ENCODE peak calls at places on chromosomes 6 and 20, in four cellular contexts. Z is tibial artery, B is breast epithelium, X is cardiac muscle cell. I is an unnamed sample. For H3K9me3, the result is how much of the 10 kb centered on the place peaks cover.

GRCh38 chr6:152309648-152310047 is 327.5 kb downstream of the SYNE1 start:
- DNase-seq in Z (no peak), B (no peak), X (no peak), I (no peak)

GRCh38 chr6:152318278-152318677 is 318.9 kb downstream of the SYNE1 start:
- DNase-seq in Z (no peak), B (no peak), X (peak), I (no peak)

GRCh38 chr20:44544178-44544719 is 22.4 kb upstream of the SERINC3 start:
- DNase-seq in Z (no peak), B (no peak), X (no peak), I (no peak)

GRCh38 chr6:11279213-11279780 is 46.8 kb upstream of the NEDD9 start:
- DNase-seq in Z (peak), B (no peak), X (peak), I (no peak)

GRCh38 chr20:47675190-47676142 is 109.8 kb downstream of the SULF2 start:
- DNase-seq in Z (no peak), B (no peak), X (no peak), I (no peak)

GRCh38 chr6:106556368-106556960 is 72.8 kb downstream of the RTN4IP1 start:
- DNase-seq in Z (no peak), B (no peak), X (peak), I (no peak)

GRCh38 chr20:11352041-11352440 is 565.7 kb upstream of the BTBD3 start:
- DNase-seq in Z (no peak), B (no peak), X (no peak), I (no peak)

GRCh38 chr6:14278436-14278835 is 160.9 kb downstream of the CD83 start:
- DNase-seq in Z (no peak), B (no peak), X (no peak), I (no peak)

GRCh38 chr6:7721654-7722053 is 4.2 kb upstream of the BMP6 start:
- DNase-seq in Z (no peak), B (no peak), X (peak), I (no peak)

GRCh38 chr20:45303586-45304463 is 2.8 kb upstream of the RBPJL start:
- DNase-seq in Z (peak), B (no peak), X (no peak), I (no peak)

DNA sequence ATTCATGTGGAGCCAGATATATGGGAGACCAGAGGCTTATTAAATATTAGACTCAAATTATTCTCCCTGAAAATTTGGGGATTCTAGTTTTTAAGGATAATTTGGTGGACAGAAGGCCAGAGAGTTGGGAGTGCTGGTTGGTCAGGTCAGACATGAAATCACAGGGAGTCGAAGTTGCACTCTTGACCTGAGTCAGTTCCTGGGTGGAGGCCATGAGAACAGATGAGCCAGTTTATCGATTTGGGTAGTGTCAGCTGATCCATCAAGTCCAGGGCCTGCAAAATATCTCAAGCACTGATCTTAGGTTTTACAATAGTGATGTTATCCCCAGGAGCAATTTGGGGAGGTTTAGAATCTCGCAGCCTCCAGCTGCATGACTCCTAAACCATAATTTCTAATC is 563.5 kb upstream of the NRSN1 start:
- DNase-seq in Z (no peak), B (no peak), X (no peak), I (no peak)
- H3K9me3 ChIP-seq in Z (under half), B (under half), X (under half), I (under half)

GRCh38 chr6:81734081-81734480 is 18.4 kb downstream of the TENT5A start:
- DNase-seq in Z (no peak), B (no peak), X (peak), I (no peak)
- TF ChIP-seq CTCF in Z (no peak), B (no peak), X (peak), I (no peak)

GRCh38 chr20:39899881-39900280 is 789.2 kb downstream of the MAFB start:
- DNase-seq in Z (no peak), B (no peak), X (no peak), I (no peak)
- H3K4me3 ChIP-seq in Z (no peak), B (no peak), X (no peak), I (no peak)

DNA sequence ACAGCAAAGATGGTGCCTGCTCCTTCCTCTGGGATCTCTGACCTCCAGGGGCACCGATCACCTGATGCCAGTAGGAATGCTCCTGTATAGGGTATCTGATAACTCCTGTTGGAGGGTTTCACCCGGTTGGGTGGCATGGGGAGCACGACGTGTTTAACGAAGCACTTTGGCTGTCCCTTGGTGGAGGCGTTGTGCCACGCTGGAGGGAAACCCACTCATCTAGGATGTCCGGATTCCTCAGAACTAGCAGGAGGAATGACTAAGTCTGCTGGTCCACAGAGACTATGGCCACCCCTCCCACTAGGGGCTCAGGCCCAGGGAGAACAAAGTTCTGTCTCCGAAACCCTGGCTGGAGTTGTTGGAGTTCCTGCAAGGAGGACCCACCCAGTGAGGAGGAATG is 1624.4 kb downstream of the GRIK2 start:
- DNase-seq in Z (no peak), B (no peak), X (no peak), I (no peak)
- H3K9me3 ChIP-seq in Z (under half), B (under half), X (under half), I (under half)

DNA sequence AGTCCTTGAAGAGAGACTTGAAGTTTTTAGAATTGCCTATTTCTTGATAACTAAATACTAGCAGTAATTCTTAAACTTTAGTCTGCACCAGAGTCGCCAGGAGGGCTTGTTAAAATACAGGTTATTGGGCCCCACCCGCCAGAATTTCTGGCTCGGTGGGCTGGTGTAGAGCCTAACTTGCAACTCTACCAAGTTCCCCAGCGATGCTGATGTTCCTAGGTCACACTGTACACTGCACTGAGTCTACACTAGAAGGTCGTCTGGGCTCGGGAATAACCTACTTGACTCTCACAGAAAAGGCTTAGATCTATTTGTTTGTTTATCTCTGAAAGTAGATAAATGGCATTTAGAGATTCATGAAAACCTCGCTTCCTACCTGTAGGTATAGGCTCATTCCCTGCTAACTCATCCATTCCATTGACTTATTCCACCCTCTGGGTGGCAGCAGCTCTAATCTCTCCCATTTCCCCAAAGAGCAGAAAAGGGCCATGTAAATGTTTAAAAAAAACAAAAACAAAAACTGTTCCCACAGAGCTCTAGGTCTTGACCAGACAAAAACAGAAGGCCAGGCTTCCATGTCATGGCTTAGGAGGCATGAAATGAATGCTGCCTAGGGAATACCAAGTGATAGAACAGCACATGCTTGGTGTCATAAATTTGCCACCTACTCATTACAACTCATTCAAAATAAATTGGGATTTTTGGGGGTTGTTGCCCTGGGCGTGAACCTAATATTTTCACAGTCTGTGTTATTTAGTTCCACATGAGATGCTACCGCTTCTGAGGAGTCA is 292.1 kb downstream of the ADGB start:
- DNase-seq in Z (no peak), B (no peak), X (no peak), I (no peak)
- TF ChIP-seq CTCF in Z (no peak), B (no peak), X (no peak), I (no peak)

GRCh38 chr6:166006593-166007301 is 160.9 kb downstream of the TBXT start:
- DNase-seq in Z (no peak), B (no peak), X (peak), I (no peak)

GRCh38 chr6:166005846-166006592 is 161.6 kb downstream of the TBXT start:
- DNase-seq in Z (peak), B (no peak), X (peak), I (no peak)

GRCh38 chr6:166003569-166003968 is 164.1 kb downstream of the TBXT start:
- DNase-seq in Z (no peak), B (no peak), X (peak), I (no peak)

GRCh38 chr6:166005401-166005845 is 162.2 kb downstream of the TBXT start:
- DNase-seq in Z (peak), B (no peak), X (peak), I (no peak)

DNA sequence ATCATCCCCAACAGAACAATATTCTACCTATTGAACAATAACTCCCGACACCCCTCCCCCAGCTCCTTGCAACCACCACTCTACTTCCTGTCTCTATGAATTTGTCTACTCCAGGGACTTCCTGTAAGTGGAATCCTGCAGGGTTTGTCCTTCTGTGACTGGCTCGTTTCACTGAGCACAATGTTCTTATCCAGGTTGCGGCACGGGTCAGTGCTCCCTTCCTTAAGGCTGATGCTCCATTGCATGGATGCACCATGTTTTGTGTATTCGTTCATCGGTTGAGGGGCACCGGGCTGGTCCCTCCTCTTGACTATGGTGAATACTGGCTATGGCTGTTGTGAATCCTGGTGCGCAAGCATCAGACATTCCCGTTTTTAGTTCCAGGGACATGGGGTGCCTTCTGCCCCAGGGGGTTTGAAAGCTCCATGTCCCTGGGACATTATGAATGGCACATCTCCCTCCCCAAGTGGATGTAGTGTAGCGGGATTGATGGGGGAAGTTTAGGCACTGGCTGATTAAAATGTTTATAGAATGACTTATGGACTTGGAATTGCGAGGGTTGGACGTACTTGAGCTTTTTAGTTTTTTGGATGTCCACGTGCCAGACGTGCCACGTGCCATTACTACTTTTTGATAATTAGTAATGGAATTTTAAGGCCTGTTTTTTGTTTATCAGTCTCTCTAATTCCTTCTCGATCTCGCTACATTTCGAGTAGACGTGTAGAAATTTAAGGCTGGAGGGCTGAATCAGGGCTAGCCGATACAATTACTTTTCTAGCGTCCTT is 163.0 kb downstream of the TBXT start:
- DNase-seq in Z (no peak), B (no peak), X (no peak), I (no peak)
- H3K4me3 ChIP-seq in Z (peak), B (peak), X (no peak), I (peak)

DNA sequence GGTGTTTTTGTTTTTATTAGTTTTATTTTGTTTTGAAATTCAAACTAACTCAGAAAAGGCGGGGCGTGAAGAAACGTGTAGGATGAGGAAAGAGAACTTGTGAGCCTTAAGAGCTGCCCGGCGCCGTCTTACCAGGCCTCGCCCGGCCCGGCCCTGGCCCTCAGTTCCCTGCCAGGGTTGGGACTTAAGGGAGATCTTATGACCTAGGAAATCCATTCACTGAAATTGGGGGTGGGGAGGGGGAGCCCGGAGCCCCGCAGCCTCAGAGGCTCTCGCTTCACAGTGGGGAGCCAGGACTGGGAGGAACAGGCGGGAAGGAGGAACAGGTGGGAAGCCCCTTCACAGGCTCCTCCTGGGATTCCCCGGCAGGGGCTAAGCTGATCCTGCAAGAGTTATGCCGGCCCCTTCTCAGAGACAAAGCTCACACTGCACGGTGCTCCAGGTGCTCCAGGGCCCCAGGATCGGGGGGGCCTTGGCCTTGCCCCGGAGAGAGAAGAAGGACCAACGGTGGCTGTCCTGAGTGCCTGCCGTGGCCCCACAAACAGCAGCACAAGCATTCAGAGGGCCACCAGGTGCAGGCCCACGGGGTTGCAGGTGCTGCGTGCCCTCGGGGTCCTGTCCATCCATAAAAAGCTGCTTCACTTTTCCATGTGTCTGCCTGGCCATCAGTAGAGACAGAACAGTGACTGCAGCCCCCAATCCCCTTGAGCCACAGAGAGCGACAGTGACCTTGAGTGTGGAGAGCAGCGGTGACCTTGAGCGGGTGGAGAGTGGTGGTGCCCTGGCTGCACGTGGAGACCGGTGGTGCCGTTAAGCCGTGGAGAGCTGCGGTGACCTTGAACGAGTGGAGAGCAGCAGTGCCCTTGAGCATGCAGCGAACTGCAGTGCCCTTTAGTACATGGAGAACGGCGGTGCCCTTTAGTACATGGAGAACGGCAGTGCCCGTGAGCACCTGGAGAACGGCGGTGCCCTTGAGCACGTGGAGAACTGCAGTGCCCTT is 152.7 kb downstream of the DLL1 start:
- DNase-seq in Z (peak), B (peak), X (no peak), I (no peak)
- H3K9me3 ChIP-seq in Z (under half), B (under half), X (under half), I (under half)

DNA sequence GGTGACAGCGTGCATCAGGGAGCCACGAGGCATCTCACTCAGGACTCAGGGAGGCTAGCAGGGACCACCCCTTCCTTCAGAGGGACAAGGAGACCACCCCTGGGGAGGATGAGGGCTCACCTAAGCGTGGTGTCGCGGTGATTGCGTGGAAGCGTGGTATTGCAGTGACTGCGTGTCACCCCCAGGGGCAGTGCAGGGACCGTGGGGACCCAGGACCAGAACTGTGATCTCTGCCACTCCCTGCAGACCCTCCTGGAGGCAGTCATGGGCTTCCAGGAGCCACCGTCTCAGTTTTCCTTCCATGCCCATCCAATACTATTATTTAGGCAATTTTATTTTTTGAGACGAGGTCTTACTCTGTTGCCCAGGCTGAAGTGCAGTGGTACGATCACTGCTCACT is 147.1 kb downstream of the TAF4 start:
- DNase-seq in Z (no peak), B (no peak), X (no peak), I (no peak)
- TF ChIP-seq CTCF in Z (no peak), B (no peak), X (no peak), I (no peak)

I was measured in esophagus squamous epithelium.